ENCODE peak calls at places on chromosome X, in ten cellular contexts. One of them, this sample, is unnamed.

GRCh38 chrX:68398286-68398685 is 35.0 kb downstream of the OPHN1 start:
- DNase-seq in right atrium auricular region: no peak
- DNase-seq in fibroblast of lung: no peak
- DNase-seq in heart right ventricle: no peak
- DNase-seq in breast epithelium: no peak
- DNase-seq in naive thymus-derived CD4-positive, alpha-beta T cell: no peak
- DNase-seq in lower lobe of right lung: no peak
- DNase-seq in mesendoderm: no peak
- DNase-seq in fibroblast of the aortic adventitia: no peak
- DNase-seq in K562: no peak
- DNase-seq in this sample: no peak

GRCh38 chrX:40418413-40419195 is 162.2 kb upstream of the ATP6AP2 start:
- DNase-seq in K562: no peak
- DNase-seq in lower lobe of right lung: no peak
- DNase-seq in mesendoderm: no peak
- DNase-seq in naive thymus-derived CD4-positive, alpha-beta T cell: no peak
- DNase-seq in heart right ventricle: no peak
- DNase-seq in breast epithelium: no peak
- DNase-seq in right atrium auricular region: no peak
- DNase-seq in fibroblast of the aortic adventitia: no peak
- DNase-seq in fibroblast of lung: peak; percentile 32
- DNase-seq in this sample: no peak

GRCh38 chrX:14920196-14920595 is 47.0 kb downstream of the MOSPD2 start:
- DNase-seq in naive thymus-derived CD4-positive, alpha-beta T cell: no peak
- DNase-seq in fibroblast of lung: peak; percentile 82
- DNase-seq in K562: no peak
- DNase-seq in mesendoderm: no peak
- DNase-seq in right atrium auricular region: no peak
- DNase-seq in fibroblast of the aortic adventitia: peak; percentile 73
- DNase-seq in breast epithelium: no peak
- DNase-seq in heart right ventricle: no peak
- DNase-seq in lower lobe of right lung: no peak
- DNase-seq in this sample: no peak

GRCh38 chrX:50111762-50112161 is 89.0 kb downstream of the AKAP4 start:
- DNase-seq in right atrium auricular region: no peak
- DNase-seq in naive thymus-derived CD4-positive, alpha-beta T cell: no peak
- DNase-seq in fibroblast of the aortic adventitia: no peak
- DNase-seq in lower lobe of right lung: peak; percentile 42
- DNase-seq in breast epithelium: no peak
- DNase-seq in K562: no peak
- DNase-seq in heart right ventricle: peak; percentile 10
- DNase-seq in mesendoderm: no peak
- DNase-seq in fibroblast of lung: no peak
- DNase-seq in this sample: no peak

GRCh38 chrX:40140706-40141499 is 43.1 kb upstream of the BCOR start:
- DNase-seq in fibroblast of the aortic adventitia: peak; percentile 76
- DNase-seq in lower lobe of right lung: peak; percentile 57
- DNase-seq in fibroblast of lung: peak; percentile 69
- DNase-seq in mesendoderm: peak; percentile 42
- DNase-seq in right atrium auricular region: peak; percentile 70
- DNase-seq in heart right ventricle: peak; percentile 27
- DNase-seq in breast epithelium: no peak
- DNase-seq in K562: no peak
- DNase-seq in naive thymus-derived CD4-positive, alpha-beta T cell: no peak
- DNase-seq in this sample: no peak

GRCh38 chrX:137032378-137032694 is 1.5 kb downstream of the GPR101 start:
- DNase-seq in naive thymus-derived CD4-positive, alpha-beta T cell: no peak
- DNase-seq in lower lobe of right lung: no peak
- DNase-seq in breast epithelium: no peak
- DNase-seq in fibroblast of lung: no peak
- DNase-seq in heart right ventricle: no peak
- DNase-seq in mesendoderm: no peak
- DNase-seq in right atrium auricular region: no peak
- DNase-seq in K562: peak; percentile 2
- DNase-seq in fibroblast of the aortic adventitia: no peak
- DNase-seq in this sample: no peak

GRCh38 chrX:2632533-2633504 is 58.3 kb upstream of the CD99 start:
- DNase-seq in lower lobe of right lung: no peak
- DNase-seq in K562: peak; percentile 3
- DNase-seq in naive thymus-derived CD4-positive, alpha-beta T cell: no peak
- DNase-seq in right atrium auricular region: no peak
- DNase-seq in fibroblast of lung: peak; percentile 18
- DNase-seq in breast epithelium: no peak
- DNase-seq in mesendoderm: no peak
- DNase-seq in fibroblast of the aortic adventitia: no peak
- DNase-seq in heart right ventricle: no peak
- DNase-seq in this sample: no peak

GRCh38 chrX:9785252-9785943 is 831 bp upstream of the SHROOM2 start:
- DNase-seq in naive thymus-derived CD4-positive, alpha-beta T cell: no peak
- DNase-seq in lower lobe of right lung: no peak
- DNase-seq in heart right ventricle: no peak
- DNase-seq in K562: no peak
- DNase-seq in breast epithelium: no peak
- DNase-seq in mesendoderm: no peak
- DNase-seq in fibroblast of the aortic adventitia: no peak
- DNase-seq in right atrium auricular region: no peak
- DNase-seq in fibroblast of lung: no peak
- DNase-seq in this sample: no peak

GRCh38 chrX:2645563-2645962 is 45.5 kb upstream of the CD99 start:
- DNase-seq in K562: no peak
- DNase-seq in mesendoderm: no peak
- DNase-seq in lower lobe of right lung: no peak
- DNase-seq in heart right ventricle: no peak
- DNase-seq in fibroblast of lung: no peak
- DNase-seq in naive thymus-derived CD4-positive, alpha-beta T cell: no peak
- DNase-seq in fibroblast of the aortic adventitia: no peak
- DNase-seq in breast epithelium: no peak
- DNase-seq in right atrium auricular region: no peak
- DNase-seq in this sample: no peak

GRCh38 chrX:9318213-9318612 is 146.6 kb upstream of the TBL1X start:
- DNase-seq in breast epithelium: no peak
- DNase-seq in heart right ventricle: no peak
- DNase-seq in naive thymus-derived CD4-positive, alpha-beta T cell: peak; percentile 13
- DNase-seq in right atrium auricular region: no peak
- DNase-seq in K562: peak; percentile 9
- DNase-seq in mesendoderm: no peak
- DNase-seq in fibroblast of lung: no peak
- DNase-seq in fibroblast of the aortic adventitia: no peak
- DNase-seq in lower lobe of right lung: no peak
- DNase-seq in this sample: no peak

GRCh38 chrX:106203315-106203714 is 35.2 kb downstream of the PWWP3B start:
- DNase-seq in fibroblast of the aortic adventitia: no peak
- DNase-seq in mesendoderm: peak; percentile 1
- DNase-seq in K562: no peak
- DNase-seq in breast epithelium: no peak
- DNase-seq in lower lobe of right lung: no peak
- DNase-seq in fibroblast of lung: no peak
- DNase-seq in right atrium auricular region: no peak
- DNase-seq in naive thymus-derived CD4-positive, alpha-beta T cell: no peak
- DNase-seq in heart right ventricle: no peak
- DNase-seq in this sample: no peak

GRCh38 chrX:122771933-122772332 is 412.1 kb upstream of the GRIA3 start:
- DNase-seq in right atrium auricular region: no peak
- DNase-seq in lower lobe of right lung: no peak
- DNase-seq in naive thymus-derived CD4-positive, alpha-beta T cell: no peak
- DNase-seq in fibroblast of the aortic adventitia: no peak
- DNase-seq in fibroblast of lung: no peak
- DNase-seq in K562: no peak
- DNase-seq in breast epithelium: no peak
- DNase-seq in heart right ventricle: no peak
- DNase-seq in mesendoderm: no peak
- DNase-seq in this sample: no peak

GRCh38 chrX:17579021-17579420 is 158.3 kb upstream of the SCML1 start:
- DNase-seq in mesendoderm: no peak
- DNase-seq in K562: no peak
- DNase-seq in breast epithelium: no peak
- DNase-seq in right atrium auricular region: no peak
- DNase-seq in naive thymus-derived CD4-positive, alpha-beta T cell: no peak
- DNase-seq in heart right ventricle: no peak
- DNase-seq in fibroblast of lung: peak; percentile 61
- DNase-seq in lower lobe of right lung: no peak
- DNase-seq in fibroblast of the aortic adventitia: peak; percentile 47
- DNase-seq in this sample: no peak

GRCh38 chrX:133085785-133086184 is 11.1 kb downstream of the USP26 start:
- DNase-seq in right atrium auricular region: no peak
- DNase-seq in mesendoderm: no peak
- DNase-seq in heart right ventricle: no peak
- DNase-seq in breast epithelium: no peak
- DNase-seq in K562: no peak
- DNase-seq in naive thymus-derived CD4-positive, alpha-beta T cell: no peak
- DNase-seq in lower lobe of right lung: no peak
- DNase-seq in fibroblast of the aortic adventitia: no peak
- DNase-seq in fibroblast of lung: no peak
- DNase-seq in this sample: no peak

GRCh38 chrX:9899640-9900075 is 67.5 kb upstream of the CLDN34 start:
- DNase-seq in breast epithelium: no peak
- DNase-seq in mesendoderm: no peak
- DNase-seq in naive thymus-derived CD4-positive, alpha-beta T cell: no peak
- DNase-seq in lower lobe of right lung: no peak
- DNase-seq in heart right ventricle: no peak
- DNase-seq in K562: no peak
- DNase-seq in right atrium auricular region: no peak
- DNase-seq in fibroblast of the aortic adventitia: no peak
- DNase-seq in fibroblast of lung: peak; percentile 92
- DNase-seq in this sample: peak; percentile 62

GRCh38 chrX:18995216-18995615 is 11.3 kb upstream of the PHKA2 start:
- DNase-seq in fibroblast of lung: peak; percentile 83
- DNase-seq in fibroblast of the aortic adventitia: peak; percentile 59
- DNase-seq in K562: no peak
- DNase-seq in naive thymus-derived CD4-positive, alpha-beta T cell: no peak
- DNase-seq in mesendoderm: no peak
- DNase-seq in breast epithelium: no peak
- DNase-seq in lower lobe of right lung: no peak
- DNase-seq in heart right ventricle: no peak
- DNase-seq in right atrium auricular region: no peak
- DNase-seq in this sample: no peak

GRCh38 chrX:19683817-19684216 is 168.5 kb upstream of the MAP3K15 start:
- DNase-seq in lower lobe of right lung: no peak
- DNase-seq in K562: no peak
- DNase-seq in fibroblast of lung: peak; percentile 18
- DNase-seq in heart right ventricle: no peak
- DNase-seq in breast epithelium: no peak
- DNase-seq in right atrium auricular region: no peak
- DNase-seq in fibroblast of the aortic adventitia: no peak
- DNase-seq in naive thymus-derived CD4-positive, alpha-beta T cell: peak; percentile 20
- DNase-seq in mesendoderm: no peak
- DNase-seq in this sample: no peak

GRCh38 chrX:68914337-68914989 is 85.6 kb downstream of the EFNB1 start:
- DNase-seq in fibroblast of lung: no peak
- DNase-seq in mesendoderm: peak; percentile 62
- DNase-seq in heart right ventricle: no peak
- DNase-seq in breast epithelium: no peak
- DNase-seq in right atrium auricular region: no peak
- DNase-seq in K562: no peak
- DNase-seq in fibroblast of the aortic adventitia: no peak
- DNase-seq in lower lobe of right lung: no peak
- DNase-seq in naive thymus-derived CD4-positive, alpha-beta T cell: no peak
- DNase-seq in this sample: no peak

GRCh38 chrX:69948398-69948797 is 101.3 kb downstream of the AWAT2 start:
- DNase-seq in breast epithelium: no peak
- DNase-seq in lower lobe of right lung: no peak
- DNase-seq in heart right ventricle: no peak
- DNase-seq in fibroblast of lung: no peak
- DNase-seq in K562: no peak
- DNase-seq in mesendoderm: no peak
- DNase-seq in fibroblast of the aortic adventitia: no peak
- DNase-seq in naive thymus-derived CD4-positive, alpha-beta T cell: no peak
- DNase-seq in right atrium auricular region: no peak
- DNase-seq in this sample: no peak

GRCh38 chrX:118062048-118062789 is 54.4 kb downstream of the KLHL13 start:
- DNase-seq in heart right ventricle: no peak
- DNase-seq in K562: no peak
- DNase-seq in naive thymus-derived CD4-positive, alpha-beta T cell: no peak
- DNase-seq in right atrium auricular region: no peak
- DNase-seq in mesendoderm: no peak
- DNase-seq in breast epithelium: no peak
- DNase-seq in fibroblast of the aortic adventitia: no peak
- DNase-seq in lower lobe of right lung: no peak
- DNase-seq in fibroblast of lung: no peak
- DNase-seq in this sample: no peak
- H3K4me3 ChIP-seq in heart right ventricle: no peak overlapping the region
- H3K4me3 ChIP-seq in K562: no peak overlapping the region
- H3K4me3 ChIP-seq in naive thymus-derived CD4-positive, alpha-beta T cell: no peak overlapping the region
- H3K4me3 ChIP-seq in right atrium auricular region: no peak overlapping the region
- H3K4me3 ChIP-seq in mesendoderm: no peak overlapping the region
- H3K4me3 ChIP-seq in breast epithelium: no peak overlapping the region
- H3K4me3 ChIP-seq in fibroblast of the aortic adventitia: no peak overlapping the region
- H3K4me3 ChIP-seq in lower lobe of right lung: no peak overlapping the region
- H3K4me3 ChIP-seq in fibroblast of lung: no peak overlapping the region
- H3K4me3 ChIP-seq in this sample: no peak overlapping the region

GRCh38 chrX:130607431-130607830 is 205.6 kb downstream of the RBMX2 start:
- DNase-seq in heart right ventricle: no peak
- DNase-seq in lower lobe of right lung: no peak
- DNase-seq in fibroblast of lung: no peak
- DNase-seq in mesendoderm: no peak
- DNase-seq in breast epithelium: no peak
- DNase-seq in right atrium auricular region: no peak
- DNase-seq in naive thymus-derived CD4-positive, alpha-beta T cell: no peak
- DNase-seq in fibroblast of the aortic adventitia: no peak
- DNase-seq in K562: no peak
- DNase-seq in this sample: no peak
- H3K4me3 ChIP-seq in heart right ventricle: no peak overlapping the region
- H3K4me3 ChIP-seq in lower lobe of right lung: no peak overlapping the region
- H3K4me3 ChIP-seq in fibroblast of lung: no peak overlapping the region
- H3K4me3 ChIP-seq in mesendoderm: no peak overlapping the region
- H3K4me3 ChIP-seq in breast epithelium: no peak overlapping the region
- H3K4me3 ChIP-seq in right atrium auricular region: no peak overlapping the region
- H3K4me3 ChIP-seq in naive thymus-derived CD4-positive, alpha-beta T cell: no peak overlapping the region
- H3K4me3 ChIP-seq in fibroblast of the aortic adventitia: no peak overlapping the region
- H3K4me3 ChIP-seq in K562: no peak overlapping the region
- H3K4me3 ChIP-seq in this sample: no peak overlapping the region

DNA sequence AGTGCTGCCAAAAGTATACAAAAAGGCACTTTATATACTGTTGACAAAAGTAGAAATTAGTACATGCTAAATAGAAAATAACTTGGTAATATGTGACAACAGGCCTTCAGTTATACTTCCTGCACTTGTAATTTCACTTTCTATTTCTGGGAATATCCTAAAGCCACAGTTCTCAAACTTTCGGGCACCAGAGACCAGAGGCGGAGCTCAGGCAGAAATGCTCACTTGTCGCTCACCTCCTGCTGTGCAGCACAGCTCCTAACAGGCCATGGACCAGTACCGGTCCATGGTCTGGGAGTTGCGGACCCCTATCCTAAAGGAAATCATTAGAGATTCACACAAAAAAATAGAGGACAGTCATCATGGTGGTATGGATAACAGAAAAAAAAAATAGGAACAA is 25.7 kb downstream of the ACSL4 start:
- DNase-seq in naive thymus-derived CD4-positive, alpha-beta T cell: no peak
- DNase-seq in right atrium auricular region: no peak
- DNase-seq in mesendoderm: no peak
- DNase-seq in fibroblast of the aortic adventitia: no peak
- DNase-seq in heart right ventricle: peak; percentile 12
- DNase-seq in breast epithelium: no peak
- DNase-seq in K562: no peak
- DNase-seq in fibroblast of lung: no peak
- DNase-seq in lower lobe of right lung: no peak
- DNase-seq in this sample: no peak
- H3K4me3 ChIP-seq in naive thymus-derived CD4-positive, alpha-beta T cell: no peak overlapping the region
- H3K4me3 ChIP-seq in right atrium auricular region: peak overlapping the region; percentile 2
- H3K4me3 ChIP-seq in mesendoderm: no peak overlapping the region
- H3K4me3 ChIP-seq in fibroblast of the aortic adventitia: no peak overlapping the region
- H3K4me3 ChIP-seq in heart right ventricle: peak overlapping the region; percentile 27
- H3K4me3 ChIP-seq in breast epithelium: no peak overlapping the region
- H3K4me3 ChIP-seq in K562: no peak overlapping the region
- H3K4me3 ChIP-seq in fibroblast of lung: no peak overlapping the region
- H3K4me3 ChIP-seq in lower lobe of right lung: peak overlapping the region; percentile 7
- H3K4me3 ChIP-seq in this sample: no peak overlapping the region

GRCh38 chrX:72387247-72387646 is 81.5 kb upstream of the CITED1 start:
- DNase-seq in fibroblast of the aortic adventitia: no peak
- DNase-seq in mesendoderm: no peak
- DNase-seq in K562: no peak
- DNase-seq in right atrium auricular region: no peak
- DNase-seq in naive thymus-derived CD4-positive, alpha-beta T cell: no peak
- DNase-seq in lower lobe of right lung: no peak
- DNase-seq in heart right ventricle: no peak
- DNase-seq in fibroblast of lung: no peak
- DNase-seq in breast epithelium: no peak
- DNase-seq in this sample: no peak
- H3K4me3 ChIP-seq in fibroblast of the aortic adventitia: no peak overlapping the region
- H3K4me3 ChIP-seq in mesendoderm: no peak overlapping the region
- H3K4me3 ChIP-seq in K562: no peak overlapping the region
- H3K4me3 ChIP-seq in right atrium auricular region: no peak overlapping the region
- H3K4me3 ChIP-seq in naive thymus-derived CD4-positive, alpha-beta T cell: no peak overlapping the region
- H3K4me3 ChIP-seq in lower lobe of right lung: no peak overlapping the region
- H3K4me3 ChIP-seq in heart right ventricle: no peak overlapping the region
- H3K4me3 ChIP-seq in fibroblast of lung: no peak overlapping the region
- H3K4me3 ChIP-seq in breast epithelium: no peak overlapping the region
- H3K4me3 ChIP-seq in this sample: no peak overlapping the region